ENCODE peak calls at places on chromosomes 7 and 10, in four cellular contexts. B is nephron progenitor cell; J is globus pallidus; L is activated CD4-positive, alpha-beta T cell treated with anti-CD3 and anti-CD28 coated beads, Interleukin-2, amount 50 U/mL, for 24 hours. V is an unnamed sample.
A peak's percentile ranks its signal among the peaks of the same experiment; 100 is the strongest.

GRCh38 chr10:100442548-100442947 is 20.3 kb upstream of the WNT8B start:
- DNase-seq in J (no peak), L (no peak), B (no peak), V (no peak)

GRCh38 chr10:119415536-119416527 is 126.7 kb downstream of the RGS10 start:
- DNase-seq in B (no peak), L (no peak), J (no peak), V (no peak)

GRCh38 chr7:78311176-78311575 is 512.6 kb downstream of the PHTF2 start:
- DNase-seq in J (no peak), L (no peak), B (no peak), V (no peak)

GRCh38 chr7:79734158-79734557 is 280.7 kb upstream of the MAGI2 start:
- DNase-seq in L (no peak), B (no peak), J (no peak), V (no peak)

GRCh38 chr10:69422676-69423075 is 6.0 kb upstream of the TACR2 start:
- DNase-seq in B (no peak), L (no peak), J (no peak), V (no peak)

GRCh38 chr10:73410897-73411296 is 3.0 kb downstream of the ANXA7 start:
- DNase-seq in J (no peak), B (no peak), L (no peak), V (no peak)

GRCh38 chr10:14838582-14839304 is 637 bp downstream of the HSPA14 start:
- DNase-seq in L (peak; percentile 4), J (no peak), B (peak; percentile 78), V (peak; percentile 30)

GRCh38 chr7:9719303-9719702 is 1254.4 kb upstream of the PHF14 start:
- DNase-seq in L (no peak), B (no peak), J (no peak), V (no peak)

GRCh38 chr7:26495569-26495968 is 203.9 kb downstream of the SNX10 start:
- DNase-seq in J (no peak), L (no peak), B (no peak), V (no peak)

GRCh38 chr10:126397640-126398382 is 9.5 kb upstream of the ADAM12 start:
- DNase-seq in B (peak; percentile 21), L (no peak), J (no peak), V (no peak)

GRCh38 chr7:1888425-1888824 is 218.3 kb downstream of the ELFN1 start:
- DNase-seq in J (no peak), B (no peak), L (no peak), V (no peak)

GRCh38 chr7:110803602-110804143 is 287.3 kb upstream of the LRRN3 start:
- DNase-seq in B (no peak), J (no peak), L (no peak), V (no peak)

GRCh38 chr7:33667261-33667660 is 238.1 kb upstream of the BMPER start:
- DNase-seq in L (no peak), J (no peak), B (no peak), V (no peak)

GRCh38 chr7:120961638-120962173 is 11.1 kb downstream of the ING3 start:
- DNase-seq in J (no peak), L (no peak), B (no peak), V (no peak)

GRCh38 chr10:99430116-99430450 is 341 bp downstream of the GOT1 start:
- DNase-seq in J (no peak), B (no peak), L (no peak), V (no peak)

GRCh38 chr7:4689151-4689550 is 7.1 kb downstream of the FOXK1 start:
- DNase-seq in L (no peak), J (no peak), B (no peak), V (no peak)

GRCh38 chr10:66180651-66181318 is 745.1 kb upstream of the LRRTM3 start:
- DNase-seq in J (peak; percentile 77), B (peak; percentile 17), L (no peak), V (peak; percentile 81)

GRCh38 chr10:119412831-119413737 is 129.4 kb downstream of the RGS10 start:
- DNase-seq in L (no peak), B (peak; percentile 29), J (no peak), V (no peak)

GRCh38 chr7:86243171-86243570 is 400.5 kb upstream of the GRM3 start:
- DNase-seq in B (no peak), L (no peak), J (no peak), V (no peak)

GRCh38 chr7:140670343-140670935 is 2.3 kb upstream of the ADCK2 start:
- DNase-seq in J (no peak), L (no peak), B (no peak), V (no peak)

GRCh38 chr7:148151778-148152177 is 438.8 kb upstream of the C7orf33 start:
- DNase-seq in J (no peak), L (no peak), B (no peak), V (no peak)

GRCh38 chr10:116912162-116912561 is 62.9 kb downstream of the ENO4 start:
- DNase-seq in L (no peak), J (no peak), B (no peak), V (no peak)

GRCh38 chr7:155766386-155766785 is 45.9 kb downstream of the SHH start:
- DNase-seq in J (no peak), L (no peak), B (no peak), V (no peak)

GRCh38 chr7:1106783-1107421 is 19.0 kb downstream of the GPER1 start:
- DNase-seq in B (no peak), J (no peak), L (no peak), V (no peak)

GRCh38 chr7:130486114-130486962 is 5.5 kb upstream of the MEST start:
- DNase-seq in J (peak; percentile 30), L (peak; percentile 37), B (peak; percentile 69), V (peak; percentile 89)

GRCh38 chr10:3105166-3105565 is 37.8 kb downstream of the PFKP start:
- DNase-seq in B (no peak), J (no peak), L (no peak), V (no peak)

V was measured in MM.1S.